ENCODE peak calls at places on chromosomes 13 and 19, in ten cellular contexts. Y is psoas muscle, Q is heart left ventricle, T is A673, K is vagina, B is uterus, W is adrenal gland, J is upper lobe of right lung, P is hepatocyte, L is breast epithelium. I is an unnamed sample.
A peak's percentile ranks its signal among the peaks of the same experiment; 100 is the strongest.

GRCh38 chr19:679418-680286 is 3.5 kb downstream of the FSTL3 start:
- DNase-seq in W (peak; percentile 80), Y (peak; percentile 76), B (peak; percentile 81), J (peak; percentile 83), T (peak; percentile 62), K (no peak), L (no peak), P (peak; percentile 93), Q (peak; percentile 84), I (peak; percentile 73)

GRCh38 chr13:25171517-25172302 is at the start of gene AMER2:
- DNase-seq in J (no peak), K (no peak), P (peak; percentile 70), Y (no peak), T (peak; percentile 86), Q (no peak), B (peak; percentile 24), W (peak; percentile 61), L (no peak), I (no peak)

GRCh38 chr19:17311455-17312248 is 2.3 kb downstream of the DDA1 start:
- DNase-seq in J (no peak), T (no peak), L (no peak), Q (no peak), Y (no peak), B (no peak), K (no peak), W (peak; percentile 85), P (peak; percentile 74), I (no peak)

GRCh38 chr13:46389985-46390384 is 2.9 kb upstream of the RUBCNL start:
- DNase-seq in J (no peak), Q (no peak), Y (no peak), T (peak; percentile 79), P (no peak), W (peak; percentile 28), K (no peak), L (peak; percentile 60), B (no peak), I (peak; percentile 67)

GRCh38 chr19:34687348-34687747 is 9.9 kb downstream of the ZNF302 start:
- DNase-seq in T (no peak), B (no peak), Q (no peak), J (no peak), K (no peak), W (no peak), P (no peak), L (no peak), Y (no peak), I (no peak)

GRCh38 chr19:13795595-13796300 is 505 bp downstream of the ZSWIM4 start:
- DNase-seq in P (peak; percentile 66), K (no peak), L (peak; percentile 59), Q (no peak), B (no peak), Y (no peak), J (peak; percentile 75), T (no peak), W (no peak), I (peak; percentile 35)

GRCh38 chr19:49442793-49443365 is 1.6 kb upstream of the SLC17A7 start:
- DNase-seq in P (peak; percentile 95), T (peak; percentile 96), L (peak; percentile 96), J (peak; percentile 97), Q (peak; percentile 98), K (no peak), Y (peak; percentile 96), W (peak; percentile 92), B (peak; percentile 95), I (peak; percentile 95)

GRCh38 chr19:6047741-6048231 is 62.5 kb downstream of the RFX2 start:
- DNase-seq in L (no peak), P (peak; percentile 71), Y (no peak), K (no peak), J (no peak), T (peak; percentile 46), B (peak; percentile 24), Q (no peak), W (no peak), I (peak; percentile 38)

GRCh38 chr19:33406521-33407139 is 33.1 kb downstream of the CEBPG start:
- DNase-seq in J (peak; percentile 82), Q (peak; percentile 83), Y (peak; percentile 68), P (peak; percentile 79), T (peak; percentile 71), W (peak; percentile 63), L (no peak), K (no peak), B (peak; percentile 78), I (peak; percentile 89)

GRCh38 chr19:45161715-45162463 is 1.1 kb upstream of the NKPD1 start:
- DNase-seq in W (peak; percentile 63), K (no peak), J (no peak), Q (no peak), Y (peak; percentile 45), P (peak; percentile 61), L (no peak), B (no peak), T (no peak), I (no peak)

GRCh38 chr13:43057653-43058317 is 34.4 kb downstream of the DNAJC15 start:
- DNase-seq in P (no peak), J (no peak), Q (no peak), Y (no peak), T (peak; percentile 71), K (no peak), L (no peak), W (no peak), B (no peak), I (peak; percentile 40)

GRCh38 chr19:38647966-38648788 is 728 bp downstream of the ACTN4 start:
- DNase-seq in B (no peak), W (no peak), L (no peak), Q (no peak), Y (no peak), J (no peak), P (peak; percentile 26), K (no peak), T (no peak), I (peak; percentile 51)

GRCh38 chr13:21324793-21325192 is 134.3 kb downstream of the ZDHHC20 start:
- DNase-seq in J (no peak), Y (no peak), P (no peak), W (no peak), B (no peak), K (no peak), L (no peak), T (peak; percentile 25), Q (no peak), I (no peak)

DNA sequence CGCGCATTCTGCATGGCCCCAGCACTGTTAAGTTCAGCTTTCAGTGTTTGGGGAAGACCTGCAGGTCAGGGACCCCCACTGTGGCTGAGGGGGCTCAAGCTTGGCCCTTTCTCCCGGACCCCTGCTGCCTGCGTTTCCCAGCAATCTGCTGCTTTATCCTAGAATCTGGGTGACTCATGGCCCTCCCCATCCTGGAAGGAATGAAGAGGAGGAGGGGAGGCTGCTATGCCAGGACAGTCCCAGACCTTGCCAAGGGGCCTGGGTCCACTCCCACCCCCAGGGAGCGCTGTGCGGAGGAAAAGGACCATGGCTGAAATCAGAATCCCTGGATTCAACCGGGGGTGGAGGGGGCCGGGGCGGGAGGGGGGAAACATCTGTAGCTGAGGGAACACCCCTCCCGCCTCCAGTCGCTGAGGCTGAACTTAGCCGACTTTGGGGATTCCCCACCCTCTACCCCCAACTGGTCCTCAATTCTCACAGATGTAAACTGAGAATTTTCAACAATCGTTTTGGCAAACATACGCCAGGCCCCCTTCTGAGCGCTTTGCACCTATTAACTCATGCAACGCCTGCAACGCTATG is 20.6 kb downstream of the ZNF114 start:
- DNase-seq in W (no peak), P (peak; percentile 64), L (no peak), B (peak; percentile 61), T (peak; percentile 36), Q (no peak), Y (no peak), J (no peak), K (no peak), I (no peak)
- H3K9me3 ChIP-seq in W (no peaks in the 10 kb centered on the region), P (no peaks in the 10 kb centered on the region), L (no peaks in the 10 kb centered on the region), B (no peaks in the 10 kb centered on the region), T (peaks cover 10% of the 10 kb centered on the region), Q (peaks cover 6% of the 10 kb centered on the region), Y (peaks cover 5% of the 10 kb centered on the region), J (no peaks in the 10 kb centered on the region), K (no peaks in the 10 kb centered on the region), I (no peaks in the 10 kb centered on the region)

GRCh38 chr13:78187781-78188180 is 269.1 kb upstream of the EDNRB start:
- DNase-seq in B (no peak), W (no peak), K (no peak), T (no peak), L (no peak), Y (no peak), P (no peak), J (no peak), Q (no peak), I (no peak)

GRCh38 chr13:78185700-78186099 is 267.1 kb upstream of the EDNRB start:
- DNase-seq in B (no peak), P (no peak), J (no peak), W (no peak), Q (no peak), Y (no peak), K (no peak), T (no peak), L (no peak), I (no peak)

GRCh38 chr13:78182813-78183212 is 264.2 kb upstream of the EDNRB start:
- DNase-seq in P (no peak), B (no peak), Y (no peak), L (no peak), K (no peak), T (no peak), J (no peak), Q (no peak), W (no peak), I (no peak)

DNA sequence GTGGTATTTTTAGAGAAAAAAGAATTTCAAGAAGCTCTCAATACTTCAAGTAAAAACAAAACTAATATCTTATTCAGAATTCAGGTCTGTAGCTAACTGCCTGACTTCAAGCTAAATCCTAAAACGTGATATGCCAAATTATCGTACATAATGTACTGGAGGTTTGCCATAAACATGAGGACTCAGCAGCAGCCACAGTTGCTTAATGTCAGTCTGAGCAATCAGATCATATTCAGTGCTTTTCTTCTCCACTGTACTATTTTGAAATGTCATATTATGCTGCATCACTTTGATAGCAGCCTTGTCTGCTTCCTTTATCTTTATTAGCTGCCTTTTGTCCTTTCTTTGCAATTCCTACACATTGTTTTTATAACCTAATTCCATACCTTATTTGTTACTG is 265.1 kb upstream of the EDNRB start:
- DNase-seq in Q (no peak), W (no peak), Y (no peak), P (no peak), L (no peak), T (no peak), J (no peak), B (no peak), K (no peak), I (no peak)
- H3K4me3 ChIP-seq in Q (no peak overlapping the region), W (no peak overlapping the region), Y (no peak overlapping the region), P (no peak overlapping the region), L (no peak overlapping the region), T (no peak overlapping the region), J (no peak overlapping the region), B (no peak overlapping the region), K (no peak overlapping the region), I (no peak overlapping the region)

GRCh38 chr13:110813646-110814624 is 100.4 kb downstream of the ING1 start:
- DNase-seq in B (no peak), P (no peak), Y (no peak), K (peak; percentile 16), J (peak; percentile 26), Q (no peak), L (no peak), W (no peak), T (no peak), I (no peak)
- TF ChIP-seq CTCF in B (no peak), P (no peak), Y (no peak), K (no peak), J (no peak), Q (no peak), L (no peak), W (no peak), T (peak; percentile 17), I (no peak)

DNA sequence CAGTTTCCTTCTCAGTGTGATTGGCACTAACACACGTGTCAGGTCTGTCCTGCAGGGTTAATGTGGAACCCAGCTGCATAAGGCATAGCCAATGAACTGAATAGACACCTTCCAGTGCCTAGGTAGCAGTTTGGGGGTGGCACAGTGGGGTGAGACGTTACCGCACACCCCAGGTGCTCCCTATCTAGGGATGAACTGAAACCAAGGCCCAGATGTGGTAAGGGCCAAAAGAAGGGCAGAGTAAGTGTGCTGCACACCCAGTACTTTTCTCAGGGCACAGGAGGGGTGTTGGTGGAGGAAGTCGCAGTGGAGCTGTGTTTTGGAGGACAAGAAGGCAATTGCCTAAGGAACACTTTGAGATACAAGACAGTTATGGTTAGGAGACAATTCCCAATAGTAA is 317.9 kb upstream of the TSHZ3 start:
- DNase-seq in Q (no peak), K (no peak), L (no peak), J (no peak), Y (no peak), B (no peak), T (no peak), W (no peak), P (no peak), I (no peak)
- H3K9me3 ChIP-seq in Q (no peaks in the 10 kb centered on the region), K (no peaks in the 10 kb centered on the region), L (no peaks in the 10 kb centered on the region), J (no peaks in the 10 kb centered on the region), Y (no peaks in the 10 kb centered on the region), B (no peaks in the 10 kb centered on the region), T (no peaks in the 10 kb centered on the region), W (no peaks in the 10 kb centered on the region), P (no peaks in the 10 kb centered on the region), I (no peaks in the 10 kb centered on the region)